ENCODE peak calls at places on chromosomes 6 and 20, in four cellular contexts. V is H4, X is prostate gland, A is NCI-H1092 treated with DMSO at 0.1 percent for 48 hours. F is an unnamed sample.

GRCh38 chr6:21587925-21588811 is 5.4 kb upstream of the SOX4 start:
- DNase-seq in V (peak; percentile 57), X (peak; percentile 61), A (peak; percentile 86), F (peak; percentile 90)

GRCh38 chr20:63497138-63497945 is 1.5 kb downstream of the EEF1A2 start:
- DNase-seq in V (no peak), X (no peak), A (no peak), F (no peak)

GRCh38 chr6:116528163-116528562 is 16.7 kb downstream of the CALHM5 start:
- DNase-seq in V (no peak), X (no peak), A (no peak), F (peak; percentile 99)

GRCh38 chr6:34484899-34485298 is 19.0 kb downstream of the PACSIN1 start:
- DNase-seq in V (no peak), X (no peak), A (no peak), F (no peak)

GRCh38 chr20:7579888-7580287 is 360.4 kb downstream of the HAO1 start:
- DNase-seq in V (no peak), X (no peak), A (no peak), F (no peak)

GRCh38 chr6:7561153-7561964 is 19.9 kb downstream of the DSP start:
- DNase-seq in V (no peak), X (peak; percentile 85), A (peak; percentile 32), F (peak; percentile 99)

GRCh38 chr6:4262506-4262905 is 127.1 kb upstream of the ECI2 start:
- DNase-seq in V (no peak), X (no peak), A (no peak), F (no peak)

GRCh38 chr20:25177890-25178321 is 17.6 kb upstream of the ENTPD6 start:
- DNase-seq in V (peak; percentile 64), X (peak; percentile 81), A (peak; percentile 0), F (peak; percentile 40)

GRCh38 chr20:55004044-55004443 is 528.7 kb downstream of the DOK5 start:
- DNase-seq in V (no peak), X (no peak), A (no peak), F (no peak)

GRCh38 chr6:31010393-31011060 is at the start of gene MUC22:
- DNase-seq in V (no peak), X (no peak), A (no peak), F (no peak)

GRCh38 chr6:130513770-130514169 is 148.0 kb downstream of the TMEM200A start:
- DNase-seq in V (peak; percentile 87), X (no peak), A (no peak), F (no peak)

GRCh38 chr6:26520840-26521484 is 17.2 kb upstream of the HMGN4 start:
- DNase-seq in V (peak; percentile 70), X (peak; percentile 88), A (peak; percentile 72), F (peak; percentile 91)

GRCh38 chr20:16488086-16488485 is 85.2 kb downstream of the KIF16B start:
- DNase-seq in V (no peak), X (no peak), A (no peak), F (no peak)

GRCh38 chr20:35432430-35432735 is 5.6 kb downstream of the GDF5 start:
- DNase-seq in V (no peak), X (no peak), A (no peak), F (no peak)

GRCh38 chr20:23205656-23206055 is 119.5 kb upstream of the CD93 start:
- DNase-seq in V (no peak), X (peak; percentile 92), A (peak; percentile 69), F (no peak)

GRCh38 chr6:149933461-149933860 is 8.4 kb upstream of the ULBP2 start:
- DNase-seq in V (no peak), X (no peak), A (no peak), F (no peak)

GRCh38 chr6:38404900-38405556 is 234.7 kb downstream of the BTBD9 start:
- DNase-seq in V (no peak), X (peak; percentile 16), A (no peak), F (no peak)

GRCh38 chr6:133769463-133769862 is 119.5 kb upstream of the TCF21 start:
- DNase-seq in V (no peak), X (no peak), A (no peak), F (no peak)

GRCh38 chr6:16681260-16681873 is 79.9 kb downstream of the ATXN1 start:
- DNase-seq in V (peak; percentile 94), X (no peak), A (no peak), F (no peak)

GRCh38 chr6:12009904-12010634 is 2.0 kb upstream of the HIVEP1 start:
- DNase-seq in V (no peak), X (no peak), A (peak; percentile 8), F (no peak)

GRCh38 chr6:43308101-43308989 is at the start of gene CRIP3:
- DNase-seq in V (no peak), X (peak; percentile 11), A (peak; percentile 83), F (peak; percentile 28)

F was measured in NCI-H2029 treated with DMSO at 0.1 percent for 48 hours.